ENCODE peak calls at places on chromosomes 5 and 9, in six cellular contexts. P, J, A, D, E and I are unnamed samples.

GRCh38 chr5:36507332-36507952 is 99.0 kb upstream of the SLC1A3 start:
- DNase-seq in E (peak), J (peak), P (peak), A (peak), D (peak), I (peak)

GRCh38 chr9:1791191-1791590 is 224.0 kb upstream of the SMARCA2 start:
- DNase-seq in E (no peak), A (no peak), D (no peak), P (no peak), J (no peak), I (no peak)

GRCh38 chr9:93952119-93952783 is 2.9 kb downstream of the BARX1 start:
- DNase-seq in D (no peak), P (no peak), J (no peak), E (no peak), A (no peak), I (no peak)

GRCh38 chr5:129906177-129906887 is 2.1 kb downstream of the CHSY3 start:
- DNase-seq in D (no peak), A (no peak), J (no peak), P (no peak), E (no peak), I (no peak)

GRCh38 chr5:136147632-136148031 is 15.0 kb downstream of the SMAD5 start:
- DNase-seq in A (no peak), E (no peak), P (no peak), J (no peak), D (no peak), I (no peak)

GRCh38 chr5:58961631-58962280 is 378.9 kb downstream of the RAB3C start:
- DNase-seq in A (peak), E (no peak), D (no peak), P (no peak), J (no peak), I (no peak)

GRCh38 chr9:32344551-32345182 is 39.8 kb upstream of the ACO1 start:
- DNase-seq in J (no peak), P (no peak), D (no peak), A (no peak), E (no peak), I (no peak)

GRCh38 chr9:94805585-94805984 is 79.1 kb downstream of the AOPEP start:
- DNase-seq in J (no peak), D (no peak), A (no peak), P (no peak), E (no peak), I (no peak)

GRCh38 chr9:123432331-123433236 is 76.6 kb downstream of the CRB2 start:
- DNase-seq in A (no peak), D (no peak), P (no peak), J (no peak), E (no peak), I (no peak)

GRCh38 chr9:91040371-91041215 is 239.0 kb downstream of the SYK start:
- DNase-seq in D (no peak), J (no peak), A (no peak), P (no peak), E (no peak), I (no peak)

GRCh38 chr5:56144211-56144610 is 88.9 kb downstream of the ANKRD55 start:
- DNase-seq in D (no peak), J (no peak), A (no peak), P (no peak), E (no peak), I (no peak)

GRCh38 chr9:69649566-69650260 is 22.5 kb downstream of the APBA1 start:
- DNase-seq in P (no peak), D (no peak), A (no peak), J (no peak), E (no peak), I (no peak)

GRCh38 chr9:83707518-83707767 is 315 bp downstream of the UBQLN1 start:
- DNase-seq in A (no peak), D (no peak), E (no peak), J (peak), P (no peak), I (no peak)

GRCh38 chr5:166493627-166494026 is 1797.8 kb upstream of the WWC1 start:
- DNase-seq in J (no peak), P (no peak), E (no peak), D (no peak), A (no peak), I (no peak)

GRCh38 chr5:9156282-9156681 is 389.6 kb downstream of the SEMA5A start:
- DNase-seq in P (no peak), J (no peak), E (no peak), D (no peak), A (peak), I (no peak)

GRCh38 chr5:131974956-131975726 is 29.7 kb upstream of the MEIKIN start:
- DNase-seq in P (peak), A (no peak), D (no peak), J (no peak), E (no peak), I (no peak)

GRCh38 chr5:33441241-33441844 is 578 bp downstream of the TARS1 start:
- DNase-seq in P (peak), D (no peak), E (no peak), J (peak), A (peak), I (peak)

GRCh38 chr9:73845539-73845938 is 651.6 kb upstream of the RORB start:
- DNase-seq in D (no peak), P (no peak), A (peak), J (no peak), E (no peak), I (no peak)

GRCh38 chr9:18857769-18858168 is 175.2 kb downstream of the SAXO1 start:
- DNase-seq in D (no peak), E (no peak), J (no peak), A (no peak), P (no peak), I (no peak)

GRCh38 chr5:41708604-41708940 is 161.7 kb downstream of the OXCT1 start:
- DNase-seq in D (no peak), A (no peak), P (no peak), J (no peak), E (no peak), I (no peak)

GRCh38 chr5:170080217-170080616 is 25.5 kb upstream of the FOXI1 start:
- DNase-seq in P (no peak), D (no peak), A (no peak), E (no peak), J (no peak), I (no peak)

GRCh38 chr9:86424246-86424891 is 70.2 kb upstream of the TUT7 start:
- DNase-seq in J (no peak), E (no peak), D (no peak), A (no peak), P (no peak), I (no peak)

GRCh38 chr5:122311888-122312669 is at the start of gene SNCAIP:
- DNase-seq in E (no peak), P (no peak), D (no peak), J (no peak), A (peak), I (no peak)

GRCh38 chr5:178423431-178423830 is 166.8 kb downstream of the COL23A1 start:
- DNase-seq in J (no peak), D (no peak), A (no peak), P (no peak), E (no peak), I (no peak)

GRCh38 chr5:71589903-71590302 is 2.8 kb downstream of the MCCC2 start:
- DNase-seq in D (no peak), A (peak), E (no peak), P (no peak), J (no peak), I (no peak)

GRCh38 chr5:65924366-65925093 is 1.8 kb upstream of the ERBIN start:
- DNase-seq in D (no peak), J (no peak), P (no peak), E (no peak), A (no peak), I (no peak)

GRCh38 chr9:76269789-76270188 is 124.4 kb downstream of the RFK start:
- DNase-seq in E (no peak), J (no peak), P (no peak), D (no peak), A (no peak), I (no peak)